ENCODE peak calls at places on chromosomes 16 and 17, in nine cellular contexts. One of them, this sample, is unnamed. For H3K27me3, the result is how much of the 10 kb centered on the place peaks cover.

GRCh38 chr17:80825471-80826345 is 165.9 kb upstream of the CHMP6 start:
- DNase-seq in SJSA1: no peak
- DNase-seq in GM23248: no peak
- DNase-seq in ovary: peak
- DNase-seq in CD8-positive, alpha-beta T cell: no peak
- DNase-seq in BE2C: no peak
- DNase-seq in lung: no peak
- DNase-seq in fibroblast of lung: no peak
- DNase-seq in CD4-positive, CD25-positive, alpha-beta regulatory T cell: no peak
- DNase-seq in this sample: no peak

GRCh38 chr16:46930861-46931260 is 42.6 kb downstream of the DNAJA2 start:
- DNase-seq in CD8-positive, alpha-beta T cell: no peak
- DNase-seq in BE2C: no peak
- DNase-seq in lung: no peak
- DNase-seq in ovary: no peak
- DNase-seq in CD4-positive, CD25-positive, alpha-beta regulatory T cell: no peak
- DNase-seq in fibroblast of lung: no peak
- DNase-seq in GM23248: no peak
- DNase-seq in SJSA1: no peak
- DNase-seq in this sample: no peak

GRCh38 chr17:19683117-19683516 is 33.3 kb downstream of the SLC47A2 start:
- DNase-seq in SJSA1: no peak
- DNase-seq in lung: no peak
- DNase-seq in CD8-positive, alpha-beta T cell: no peak
- DNase-seq in CD4-positive, CD25-positive, alpha-beta regulatory T cell: no peak
- DNase-seq in BE2C: no peak
- DNase-seq in GM23248: no peak
- DNase-seq in ovary: no peak
- DNase-seq in fibroblast of lung: no peak
- DNase-seq in this sample: no peak

GRCh38 chr17:60802377-60802776 is 124.7 kb downstream of the BCAS3 start:
- DNase-seq in lung: no peak
- DNase-seq in GM23248: no peak
- DNase-seq in BE2C: no peak
- DNase-seq in ovary: no peak
- DNase-seq in SJSA1: no peak
- DNase-seq in CD4-positive, CD25-positive, alpha-beta regulatory T cell: no peak
- DNase-seq in fibroblast of lung: no peak
- DNase-seq in CD8-positive, alpha-beta T cell: no peak
- DNase-seq in this sample: no peak

GRCh38 chr16:27485811-27486210 is 63.9 kb downstream of the GTF3C1 start:
- DNase-seq in GM23248: no peak
- DNase-seq in BE2C: no peak
- DNase-seq in CD8-positive, alpha-beta T cell: no peak
- DNase-seq in CD4-positive, CD25-positive, alpha-beta regulatory T cell: no peak
- DNase-seq in lung: no peak
- DNase-seq in ovary: no peak
- DNase-seq in SJSA1: no peak
- DNase-seq in fibroblast of lung: no peak
- DNase-seq in this sample: no peak

GRCh38 chr16:4303973-4304372 is 11.9 kb upstream of the GLIS2 start:
- DNase-seq in ovary: no peak
- DNase-seq in BE2C: peak
- DNase-seq in GM23248: no peak
- DNase-seq in CD4-positive, CD25-positive, alpha-beta regulatory T cell: no peak
- DNase-seq in fibroblast of lung: no peak
- DNase-seq in lung: no peak
- DNase-seq in SJSA1: no peak
- DNase-seq in CD8-positive, alpha-beta T cell: no peak
- DNase-seq in this sample: no peak

GRCh38 chr16:80167657-80168056 is 373.1 kb upstream of the DYNLRB2 start:
- DNase-seq in ovary: no peak
- DNase-seq in CD4-positive, CD25-positive, alpha-beta regulatory T cell: no peak
- DNase-seq in BE2C: no peak
- DNase-seq in lung: no peak
- DNase-seq in CD8-positive, alpha-beta T cell: no peak
- DNase-seq in GM23248: no peak
- DNase-seq in SJSA1: no peak
- DNase-seq in fibroblast of lung: peak
- DNase-seq in this sample: no peak

GRCh38 chr17:66726846-66727245 is 108.1 kb upstream of the CACNG5 start:
- DNase-seq in CD8-positive, alpha-beta T cell: no peak
- DNase-seq in CD4-positive, CD25-positive, alpha-beta regulatory T cell: no peak
- DNase-seq in fibroblast of lung: no peak
- DNase-seq in ovary: no peak
- DNase-seq in SJSA1: no peak
- DNase-seq in BE2C: no peak
- DNase-seq in GM23248: no peak
- DNase-seq in lung: no peak
- DNase-seq in this sample: no peak

GRCh38 chr16:71467810-71468209 is 5.8 kb upstream of the ZNF23 start:
- DNase-seq in BE2C: no peak
- DNase-seq in GM23248: peak
- DNase-seq in CD4-positive, CD25-positive, alpha-beta regulatory T cell: peak
- DNase-seq in SJSA1: peak
- DNase-seq in fibroblast of lung: peak
- DNase-seq in lung: no peak
- DNase-seq in CD8-positive, alpha-beta T cell: peak
- DNase-seq in ovary: peak
- DNase-seq in this sample: peak

GRCh38 chr16:66964049-66964448 is 3.0 kb downstream of the CES3 start:
- DNase-seq in ovary: no peak
- DNase-seq in lung: no peak
- DNase-seq in BE2C: peak
- DNase-seq in GM23248: no peak
- DNase-seq in CD4-positive, CD25-positive, alpha-beta regulatory T cell: no peak
- DNase-seq in CD8-positive, alpha-beta T cell: no peak
- DNase-seq in fibroblast of lung: no peak
- DNase-seq in SJSA1: no peak
- DNase-seq in this sample: no peak

GRCh38 chr16:19105131-19105530 is 8.6 kb upstream of the ITPRIPL2 start:
- DNase-seq in GM23248: no peak
- DNase-seq in CD4-positive, CD25-positive, alpha-beta regulatory T cell: no peak
- DNase-seq in fibroblast of lung: no peak
- DNase-seq in lung: no peak
- DNase-seq in ovary: no peak
- DNase-seq in BE2C: no peak
- DNase-seq in CD8-positive, alpha-beta T cell: no peak
- DNase-seq in SJSA1: no peak
- DNase-seq in this sample: no peak

GRCh38 chr16:84041881-84042280 is 714 bp downstream of the SLC38A8 start:
- DNase-seq in lung: no peak
- DNase-seq in ovary: no peak
- DNase-seq in BE2C: no peak
- DNase-seq in SJSA1: no peak
- DNase-seq in GM23248: no peak
- DNase-seq in fibroblast of lung: no peak
- DNase-seq in CD4-positive, CD25-positive, alpha-beta regulatory T cell: no peak
- DNase-seq in CD8-positive, alpha-beta T cell: no peak
- DNase-seq in this sample: no peak

GRCh38 chr16:84041421-84041820 is 1.2 kb downstream of the SLC38A8 start:
- DNase-seq in CD4-positive, CD25-positive, alpha-beta regulatory T cell: no peak
- DNase-seq in fibroblast of lung: no peak
- DNase-seq in lung: no peak
- DNase-seq in SJSA1: no peak
- DNase-seq in ovary: no peak
- DNase-seq in GM23248: no peak
- DNase-seq in BE2C: no peak
- DNase-seq in CD8-positive, alpha-beta T cell: no peak
- DNase-seq in this sample: no peak

GRCh38 chr16:84039696-84040095 is 2.9 kb downstream of the SLC38A8 start:
- DNase-seq in BE2C: no peak
- DNase-seq in GM23248: no peak
- DNase-seq in ovary: no peak
- DNase-seq in fibroblast of lung: no peak
- DNase-seq in CD8-positive, alpha-beta T cell: no peak
- DNase-seq in CD4-positive, CD25-positive, alpha-beta regulatory T cell: no peak
- DNase-seq in lung: no peak
- DNase-seq in SJSA1: no peak
- DNase-seq in this sample: no peak

GRCh38 chr16:84040206-84040822 is 2.3 kb downstream of the SLC38A8 start:
- DNase-seq in GM23248: no peak
- DNase-seq in ovary: no peak
- DNase-seq in fibroblast of lung: no peak
- DNase-seq in BE2C: no peak
- DNase-seq in lung: no peak
- DNase-seq in CD8-positive, alpha-beta T cell: no peak
- DNase-seq in CD4-positive, CD25-positive, alpha-beta regulatory T cell: no peak
- DNase-seq in SJSA1: no peak
- DNase-seq in this sample: no peak

DNA sequence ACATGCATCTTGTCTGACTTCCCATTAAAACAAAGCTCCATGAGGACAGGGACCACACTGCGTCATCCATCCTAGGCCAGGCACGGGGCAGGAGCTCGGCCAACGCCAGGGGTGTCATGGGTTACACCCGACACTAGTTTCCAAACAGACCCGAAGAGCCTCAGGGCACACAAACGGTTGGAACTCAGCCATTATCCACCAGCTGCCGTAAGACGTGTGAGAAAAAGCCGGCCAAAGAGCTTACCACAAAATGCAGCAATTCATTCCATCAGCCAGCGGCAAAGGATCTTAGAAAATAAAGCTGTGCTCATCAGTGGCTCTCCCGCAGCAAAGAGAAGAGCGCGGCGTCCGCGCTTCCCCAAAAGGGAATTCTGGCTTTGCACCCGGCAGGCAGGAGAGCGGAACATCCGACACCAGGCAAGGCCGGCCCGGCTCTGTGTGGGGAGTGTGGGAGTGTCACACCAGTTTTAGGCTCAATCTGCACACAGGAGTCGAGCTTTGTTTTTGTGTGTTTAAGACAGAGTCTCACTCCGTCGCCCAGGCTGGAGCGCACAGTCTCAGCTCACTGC is 1.7 kb downstream of the SLC38A8 start:
- DNase-seq in GM23248: peak
- DNase-seq in CD4-positive, CD25-positive, alpha-beta regulatory T cell: no peak
- DNase-seq in lung: no peak
- DNase-seq in SJSA1: peak
- DNase-seq in CD8-positive, alpha-beta T cell: no peak
- DNase-seq in ovary: no peak
- DNase-seq in BE2C: peak
- DNase-seq in fibroblast of lung: peak
- DNase-seq in this sample: no peak
- H3K27me3 ChIP-seq in GM23248: under half
- H3K27me3 ChIP-seq in CD4-positive, CD25-positive, alpha-beta regulatory T cell: under half
- H3K27me3 ChIP-seq in lung: under half
- H3K27me3 ChIP-seq in SJSA1: under half
- H3K27me3 ChIP-seq in CD8-positive, alpha-beta T cell: under half
- H3K27me3 ChIP-seq in ovary: under half
- H3K27me3 ChIP-seq in BE2C: half or more
- H3K27me3 ChIP-seq in fibroblast of lung: under half
- H3K27me3 ChIP-seq in this sample: under half

DNA sequence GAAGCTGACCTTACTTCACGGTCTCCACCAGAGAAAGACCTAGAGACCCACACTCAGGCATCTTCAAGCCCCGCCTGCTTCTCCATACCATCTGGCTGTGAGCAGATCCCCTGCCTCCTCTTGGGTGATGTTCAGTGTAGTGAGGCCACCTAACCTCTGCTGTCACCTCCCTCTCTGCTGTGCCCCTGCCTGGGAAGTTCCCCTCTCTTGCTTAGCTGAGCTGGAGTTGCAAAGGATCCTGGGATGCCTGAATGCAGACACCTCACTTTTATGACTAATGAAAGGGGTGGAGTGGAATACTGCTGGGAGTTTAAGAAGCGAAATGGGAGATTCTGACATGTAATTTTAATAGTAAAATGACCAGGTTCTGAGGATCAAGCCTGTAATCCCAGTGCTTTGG is 5.8 kb downstream of the IRX3 start:
- DNase-seq in ovary: no peak
- DNase-seq in fibroblast of lung: peak
- DNase-seq in GM23248: peak
- DNase-seq in lung: no peak
- DNase-seq in BE2C: no peak
- DNase-seq in CD4-positive, CD25-positive, alpha-beta regulatory T cell: no peak
- DNase-seq in CD8-positive, alpha-beta T cell: no peak
- DNase-seq in SJSA1: no peak
- DNase-seq in this sample: no peak
- H3K27me3 ChIP-seq in ovary: under half
- H3K27me3 ChIP-seq in fibroblast of lung: under half
- H3K27me3 ChIP-seq in GM23248: under half
- H3K27me3 ChIP-seq in lung: under half
- H3K27me3 ChIP-seq in BE2C: under half
- H3K27me3 ChIP-seq in CD4-positive, CD25-positive, alpha-beta regulatory T cell: under half
- H3K27me3 ChIP-seq in CD8-positive, alpha-beta T cell: under half
- H3K27me3 ChIP-seq in SJSA1: under half
- H3K27me3 ChIP-seq in this sample: under half

GRCh38 chr16:3171181-3171854 is 16.7 kb upstream of the OR1F1 start:
- DNase-seq in ovary: no peak
- DNase-seq in CD8-positive, alpha-beta T cell: peak
- DNase-seq in BE2C: peak
- DNase-seq in lung: no peak
- DNase-seq in SJSA1: no peak
- DNase-seq in GM23248: peak
- DNase-seq in fibroblast of lung: no peak
- DNase-seq in CD4-positive, CD25-positive, alpha-beta regulatory T cell: no peak
- DNase-seq in this sample: peak

GRCh38 chr16:3174618-3175148 is 13.3 kb upstream of the OR1F1 start:
- DNase-seq in GM23248: no peak
- DNase-seq in BE2C: no peak
- DNase-seq in fibroblast of lung: no peak
- DNase-seq in ovary: no peak
- DNase-seq in CD4-positive, CD25-positive, alpha-beta regulatory T cell: no peak
- DNase-seq in SJSA1: no peak
- DNase-seq in lung: no peak
- DNase-seq in CD8-positive, alpha-beta T cell: no peak
- DNase-seq in this sample: no peak

GRCh38 chr16:3175157-3176153 is 12.5 kb upstream of the OR1F1 start:
- DNase-seq in CD4-positive, CD25-positive, alpha-beta regulatory T cell: no peak
- DNase-seq in lung: no peak
- DNase-seq in GM23248: no peak
- DNase-seq in BE2C: peak
- DNase-seq in CD8-positive, alpha-beta T cell: no peak
- DNase-seq in fibroblast of lung: peak
- DNase-seq in SJSA1: peak
- DNase-seq in ovary: no peak
- DNase-seq in this sample: no peak

GRCh38 chr16:3171855-3172593 is 16.0 kb upstream of the OR1F1 start:
- DNase-seq in fibroblast of lung: peak
- DNase-seq in ovary: no peak
- DNase-seq in CD8-positive, alpha-beta T cell: no peak
- DNase-seq in GM23248: peak
- DNase-seq in CD4-positive, CD25-positive, alpha-beta regulatory T cell: no peak
- DNase-seq in BE2C: peak
- DNase-seq in SJSA1: peak
- DNase-seq in lung: no peak
- DNase-seq in this sample: no peak

GRCh38 chr16:3173892-3174617 is 13.9 kb upstream of the OR1F1 start:
- DNase-seq in fibroblast of lung: no peak
- DNase-seq in SJSA1: peak
- DNase-seq in ovary: no peak
- DNase-seq in GM23248: peak
- DNase-seq in lung: no peak
- DNase-seq in BE2C: peak
- DNase-seq in CD8-positive, alpha-beta T cell: no peak
- DNase-seq in CD4-positive, CD25-positive, alpha-beta regulatory T cell: no peak
- DNase-seq in this sample: no peak
- H3K27me3 ChIP-seq in fibroblast of lung: under half
- H3K27me3 ChIP-seq in SJSA1: half or more
- H3K27me3 ChIP-seq in ovary: under half
- H3K27me3 ChIP-seq in GM23248: half or more
- H3K27me3 ChIP-seq in lung: under half
- H3K27me3 ChIP-seq in BE2C: under half
- H3K27me3 ChIP-seq in CD8-positive, alpha-beta T cell: under half
- H3K27me3 ChIP-seq in CD4-positive, CD25-positive, alpha-beta regulatory T cell: under half
- H3K27me3 ChIP-seq in this sample: under half

GRCh38 chr16:65725156-65725845 is 603.4 kb upstream of the CDH11 start:
- DNase-seq in lung: no peak
- DNase-seq in GM23248: peak
- DNase-seq in ovary: peak
- DNase-seq in fibroblast of lung: peak
- DNase-seq in CD8-positive, alpha-beta T cell: no peak
- DNase-seq in SJSA1: no peak
- DNase-seq in CD4-positive, CD25-positive, alpha-beta regulatory T cell: no peak
- DNase-seq in BE2C: no peak
- DNase-seq in this sample: no peak
- H3K27me3 ChIP-seq in lung: under half
- H3K27me3 ChIP-seq in GM23248: under half
- H3K27me3 ChIP-seq in ovary: under half
- H3K27me3 ChIP-seq in fibroblast of lung: under half
- H3K27me3 ChIP-seq in CD8-positive, alpha-beta T cell: under half
- H3K27me3 ChIP-seq in SJSA1: under half
- H3K27me3 ChIP-seq in CD4-positive, CD25-positive, alpha-beta regulatory T cell: under half
- H3K27me3 ChIP-seq in BE2C: under half
- H3K27me3 ChIP-seq in this sample: under half